ENCODE peak calls at places on chromosomes 5 and 9, in seven cellular contexts. X is AG08395; A is activated CD4-positive, alpha-beta memory T cell treated with anti-CD3 and anti-CD28 coated beads, Interleukin-2, amount 10 ng/mL, durations not matched to agents 7 days and 5 days; Q is stimulated activated CD4-positive, alpha-beta T cell treated with anti-CD3 and anti-CD28 coated beads, Interleukin-15, amount 100 ng/mL, for 24 hours; G is effector memory CD8-positive, alpha-beta T cell; L is heart left ventricle; D is activated naive CD8-positive, alpha-beta T cell treated with anti-CD3 and anti-CD28 coated beads, Interleukin-2, amount 50 U/mL, for 24 hours. J is an unnamed sample.

GRCh38 chr9:131191857-131192256 is 66.5 kb downstream of the NUP214 start:
- DNase-seq in X (no peak), Q (no peak), L (no peak), D (no peak), G (no peak), A (no peak), J (no peak)

GRCh38 chr5:142977363-142978051 is 207.3 kb downstream of the ARHGAP26 start:
- DNase-seq in X (peak; percentile 53), L (no peak), G (peak; percentile 68), A (peak; percentile 64), Q (peak; percentile 44), D (peak; percentile 49), J (peak; percentile 84)

GRCh38 chr9:113654605-113655193 is 191.2 kb downstream of the RGS3 start:
- DNase-seq in X (peak; percentile 45), D (no peak), L (peak; percentile 85), A (no peak), Q (no peak), G (no peak), J (peak; percentile 56)

GRCh38 chr5:159316519-159317383 is 13.5 kb downstream of the IL12B start:
- DNase-seq in Q (peak; percentile 52), A (peak; percentile 56), X (peak; percentile 55), G (peak; percentile 37), L (no peak), D (peak; percentile 29), J (peak; percentile 55)

GRCh38 chr9:127578952-127579853 is 32.9 kb upstream of the STXBP1 start:
- DNase-seq in X (peak; percentile 92), D (peak; percentile 84), G (peak; percentile 46), A (peak; percentile 88), L (peak; percentile 85), Q (peak; percentile 86), J (peak; percentile 99)

GRCh38 chr9:112120471-112120925 is 54.6 kb downstream of the SUSD1 start:
- DNase-seq in X (no peak), D (no peak), L (no peak), G (no peak), A (no peak), Q (no peak), J (peak; percentile 74)

GRCh38 chr5:80175337-80175736 is 80.5 kb downstream of the SERINC5 start:
- DNase-seq in G (no peak), Q (no peak), A (no peak), L (no peak), X (no peak), D (no peak), J (no peak)

GRCh38 chr9:96651626-96652025 is 3.5 kb downstream of the PRXL2C start:
- DNase-seq in X (peak; percentile 18), A (no peak), L (no peak), Q (no peak), D (no peak), G (no peak), J (no peak)

GRCh38 chr5:73763300-73764032 is 137.5 kb downstream of the ARHGEF28 start:
- DNase-seq in X (peak; percentile 8), G (no peak), Q (no peak), A (no peak), D (no peak), L (no peak), J (no peak)

GRCh38 chr5:10831416-10831815 is 70.4 kb upstream of the DAP start:
- DNase-seq in X (peak; percentile 89), G (no peak), Q (no peak), D (no peak), L (no peak), A (no peak), J (peak; percentile 44)

GRCh38 chr9:133715866-133716563 is 22.1 kb downstream of the SARDH start:
- DNase-seq in X (no peak), L (peak; percentile 48), Q (peak; percentile 41), D (peak; percentile 33), A (no peak), G (no peak), J (peak; percentile 77)

GRCh38 chr5:1937590-1937989 is 54.9 kb upstream of the IRX4 start:
- DNase-seq in X (no peak), G (no peak), Q (no peak), A (no peak), L (no peak), D (no peak), J (no peak)

GRCh38 chr9:90070056-90070455 is 465.2 kb downstream of the GADD45G start:
- DNase-seq in Q (no peak), L (no peak), D (no peak), X (no peak), A (no peak), G (no peak), J (peak; percentile 42)

GRCh38 chr9:104795857-104796256 is 31.9 kb downstream of the NIPSNAP3B start:
- DNase-seq in X (no peak), D (no peak), G (no peak), A (no peak), Q (no peak), L (no peak), J (no peak)

GRCh38 chr5:168943485-168943884 is 357.5 kb downstream of the SLIT3 start:
- DNase-seq in G (no peak), X (no peak), L (no peak), D (no peak), Q (no peak), A (no peak), J (no peak)

GRCh38 chr5:144742376-144742775 is 571.7 kb downstream of the KCTD16 start:
- DNase-seq in Q (no peak), L (no peak), A (no peak), G (no peak), D (no peak), X (no peak), J (no peak)

GRCh38 chr9:101399641-101399965 is 952 bp downstream of the ZNF189 start:
- DNase-seq in Q (no peak), X (no peak), D (no peak), G (no peak), A (no peak), L (no peak), J (no peak)

GRCh38 chr5:39519566-39520231 is 94.9 kb upstream of the DAB2 start:
- DNase-seq in D (no peak), X (peak; percentile 40), A (no peak), G (no peak), Q (no peak), L (no peak), J (peak; percentile 28)

GRCh38 chr9:21974542-21975409 is 19.4 kb downstream of the CDKN2A start:
- DNase-seq in Q (peak; percentile 69), X (peak; percentile 54), L (no peak), D (peak; percentile 55), A (peak; percentile 47), G (no peak), J (peak; percentile 92)

GRCh38 chr9:7791364-7791763 is 8.2 kb downstream of the DMAC1 start:
- DNase-seq in G (no peak), X (no peak), L (no peak), Q (no peak), A (no peak), D (no peak), J (no peak)

GRCh38 chr5:39714036-39714698 is 289.4 kb upstream of the DAB2 start:
- DNase-seq in A (peak; percentile 23), G (peak; percentile 47), L (peak; percentile 14), Q (peak; percentile 33), X (peak; percentile 46), D (peak; percentile 20), J (peak; percentile 89)

GRCh38 chr9:98347642-98348041 is 92.2 kb upstream of the TBC1D2 start:
- DNase-seq in D (no peak), G (no peak), Q (no peak), L (no peak), A (no peak), X (no peak), J (no peak)

GRCh38 chr9:127122176-127123151 is at the start of gene ANGPTL2:
- DNase-seq in G (no peak), D (peak; percentile 32), Q (peak; percentile 42), L (peak; percentile 95), X (peak; percentile 93), A (no peak), J (peak; percentile 97)

GRCh38 chr9:111909444-111909843 is 12.8 kb downstream of the UGCG start:
- DNase-seq in D (no peak), L (no peak), Q (no peak), A (no peak), G (no peak), X (no peak), J (peak; percentile 33)